ENCODE peak calls at places on chromosomes 11 and 22, in seven cellular contexts. One of them, this sample, is unnamed.

GRCh38 chr11:119121811-119122124 is 388 bp downstream of the HINFP start:
- DNase-seq in endothelial cell of umbilical vein: no peak
- DNase-seq in stimulated activated naive CD4-positive, alpha-beta T cell: no peak
- DNase-seq in GM03348: no peak
- DNase-seq in posterior cingulate gyrus: no peak
- DNase-seq in NCI-H1092 treated with DMSO at 0.1 percent for 48 hours: no peak
- DNase-seq in sciatic nerve: no peak
- DNase-seq in this sample: no peak

GRCh38 chr11:95245038-95245437 is 14.0 kb upstream of the SESN3 start:
- DNase-seq in posterior cingulate gyrus: no peak
- DNase-seq in endothelial cell of umbilical vein: no peak
- DNase-seq in stimulated activated naive CD4-positive, alpha-beta T cell: no peak
- DNase-seq in sciatic nerve: no peak
- DNase-seq in GM03348: no peak
- DNase-seq in NCI-H1092 treated with DMSO at 0.1 percent for 48 hours: no peak
- DNase-seq in this sample: no peak

GRCh38 chr11:123063396-123064267 is 1.7 kb upstream of the HSPA8 start:
- DNase-seq in NCI-H1092 treated with DMSO at 0.1 percent for 48 hours: peak; percentile 84
- DNase-seq in stimulated activated naive CD4-positive, alpha-beta T cell: peak; percentile 61
- DNase-seq in posterior cingulate gyrus: no peak
- DNase-seq in endothelial cell of umbilical vein: peak; percentile 77
- DNase-seq in sciatic nerve: no peak
- DNase-seq in GM03348: no peak
- DNase-seq in this sample: peak; percentile 12

GRCh38 chr11:2394818-2395105 is 5.8 kb upstream of the TSSC4 start:
- DNase-seq in stimulated activated naive CD4-positive, alpha-beta T cell: no peak
- DNase-seq in sciatic nerve: no peak
- DNase-seq in endothelial cell of umbilical vein: no peak
- DNase-seq in GM03348: no peak
- DNase-seq in posterior cingulate gyrus: no peak
- DNase-seq in NCI-H1092 treated with DMSO at 0.1 percent for 48 hours: no peak
- DNase-seq in this sample: no peak

GRCh38 chr22:45170001-45170466 is 6.3 kb downstream of the NUP50 start:
- DNase-seq in NCI-H1092 treated with DMSO at 0.1 percent for 48 hours: no peak
- DNase-seq in endothelial cell of umbilical vein: no peak
- DNase-seq in posterior cingulate gyrus: peak; percentile 28
- DNase-seq in GM03348: no peak
- DNase-seq in sciatic nerve: no peak
- DNase-seq in stimulated activated naive CD4-positive, alpha-beta T cell: no peak
- DNase-seq in this sample: no peak

GRCh38 chr11:117230286-117230961 is 1.4 kb downstream of the PCSK7 start:
- DNase-seq in stimulated activated naive CD4-positive, alpha-beta T cell: peak; percentile 70
- DNase-seq in GM03348: no peak
- DNase-seq in endothelial cell of umbilical vein: no peak
- DNase-seq in NCI-H1092 treated with DMSO at 0.1 percent for 48 hours: no peak
- DNase-seq in sciatic nerve: no peak
- DNase-seq in posterior cingulate gyrus: no peak
- DNase-seq in this sample: peak; percentile 73

GRCh38 chr11:811446-812245 is 1.9 kb downstream of the RPLP2 start:
- DNase-seq in stimulated activated naive CD4-positive, alpha-beta T cell: no peak
- DNase-seq in NCI-H1092 treated with DMSO at 0.1 percent for 48 hours: no peak
- DNase-seq in sciatic nerve: no peak
- DNase-seq in GM03348: no peak
- DNase-seq in posterior cingulate gyrus: no peak
- DNase-seq in endothelial cell of umbilical vein: no peak
- DNase-seq in this sample: no peak

GRCh38 chr11:125394306-125394705 is 101.8 kb downstream of the FEZ1 start:
- DNase-seq in posterior cingulate gyrus: peak; percentile 48
- DNase-seq in sciatic nerve: no peak
- DNase-seq in stimulated activated naive CD4-positive, alpha-beta T cell: no peak
- DNase-seq in endothelial cell of umbilical vein: no peak
- DNase-seq in GM03348: no peak
- DNase-seq in NCI-H1092 treated with DMSO at 0.1 percent for 48 hours: no peak
- DNase-seq in this sample: no peak

GRCh38 chr22:32130464-32130863 is 28.6 kb downstream of the C22orf42 start:
- DNase-seq in sciatic nerve: no peak
- DNase-seq in endothelial cell of umbilical vein: no peak
- DNase-seq in stimulated activated naive CD4-positive, alpha-beta T cell: no peak
- DNase-seq in posterior cingulate gyrus: peak; percentile 92
- DNase-seq in GM03348: no peak
- DNase-seq in NCI-H1092 treated with DMSO at 0.1 percent for 48 hours: no peak
- DNase-seq in this sample: no peak

GRCh38 chr22:25658641-25659040 is 83.3 kb upstream of the MYO18B start:
- DNase-seq in endothelial cell of umbilical vein: no peak
- DNase-seq in sciatic nerve: no peak
- DNase-seq in posterior cingulate gyrus: no peak
- DNase-seq in NCI-H1092 treated with DMSO at 0.1 percent for 48 hours: no peak
- DNase-seq in stimulated activated naive CD4-positive, alpha-beta T cell: no peak
- DNase-seq in GM03348: no peak
- DNase-seq in this sample: no peak

GRCh38 chr11:132782102-132782501 is 750.2 kb downstream of the OPCML start:
- DNase-seq in stimulated activated naive CD4-positive, alpha-beta T cell: no peak
- DNase-seq in endothelial cell of umbilical vein: no peak
- DNase-seq in sciatic nerve: no peak
- DNase-seq in GM03348: no peak
- DNase-seq in NCI-H1092 treated with DMSO at 0.1 percent for 48 hours: peak; percentile 31
- DNase-seq in posterior cingulate gyrus: peak; percentile 83
- DNase-seq in this sample: no peak

GRCh38 chr22:44024288-44024908 is at the start of gene PARVB:
- DNase-seq in NCI-H1092 treated with DMSO at 0.1 percent for 48 hours: no peak
- DNase-seq in stimulated activated naive CD4-positive, alpha-beta T cell: no peak
- DNase-seq in GM03348: peak; percentile 61
- DNase-seq in endothelial cell of umbilical vein: no peak
- DNase-seq in sciatic nerve: peak; percentile 68
- DNase-seq in posterior cingulate gyrus: peak; percentile 90
- DNase-seq in this sample: no peak

GRCh38 chr11:95306816-95307215 is 75.8 kb upstream of the SESN3 start:
- DNase-seq in endothelial cell of umbilical vein: no peak
- DNase-seq in stimulated activated naive CD4-positive, alpha-beta T cell: no peak
- DNase-seq in posterior cingulate gyrus: no peak
- DNase-seq in sciatic nerve: no peak
- DNase-seq in NCI-H1092 treated with DMSO at 0.1 percent for 48 hours: no peak
- DNase-seq in GM03348: no peak
- DNase-seq in this sample: no peak

GRCh38 chr11:119691701-119692546 is 37.1 kb downstream of the NECTIN1 start:
- DNase-seq in stimulated activated naive CD4-positive, alpha-beta T cell: no peak
- DNase-seq in GM03348: no peak
- DNase-seq in endothelial cell of umbilical vein: no peak
- DNase-seq in posterior cingulate gyrus: peak; percentile 84
- DNase-seq in sciatic nerve: no peak
- DNase-seq in NCI-H1092 treated with DMSO at 0.1 percent for 48 hours: no peak
- DNase-seq in this sample: no peak

GRCh38 chr11:111285205-111286079 is 12.9 kb upstream of the POU2AF3 start:
- DNase-seq in NCI-H1092 treated with DMSO at 0.1 percent for 48 hours: no peak
- DNase-seq in endothelial cell of umbilical vein: no peak
- DNase-seq in GM03348: no peak
- DNase-seq in stimulated activated naive CD4-positive, alpha-beta T cell: no peak
- DNase-seq in posterior cingulate gyrus: no peak
- DNase-seq in sciatic nerve: no peak
- DNase-seq in this sample: no peak